ENCODE peak calls at places on chromosomes 11 and 22, in four cellular contexts. J is fibroblast of lung, V is iPS DF 19.7, A is substantia nigra. Y is an unnamed sample.

GRCh38 chr11:83284501-83285051 is 1.6 kb downstream of the CCDC90B start:
- DNase-seq in J (no peak), V (no peak), A (no peak), Y (no peak)

GRCh38 chr11:122977455-122978302 is 4.0 kb downstream of the BSX start:
- DNase-seq in J (no peak), A (no peak), V (no peak), Y (no peak)

GRCh38 chr22:44379817-44380560 is 67.2 kb upstream of the SHISAL1 start:
- DNase-seq in A (no peak), J (no peak), V (no peak), Y (no peak)

GRCh38 chr22:32106930-32107329 is 52.2 kb downstream of the C22orf42 start:
- DNase-seq in V (no peak), J (peak), A (no peak), Y (no peak)

GRCh38 chr11:47183969-47184368 is 2.3 kb downstream of the PACSIN3 start:
- DNase-seq in A (no peak), J (no peak), V (no peak), Y (no peak)

GRCh38 chr11:120186799-120187591 is 23.8 kb upstream of the OAF start:
- DNase-seq in J (no peak), A (no peak), V (no peak), Y (no peak)

GRCh38 chr22:22818861-22819855 is 68.5 kb upstream of the IGLL5 start:
- DNase-seq in V (no peak), A (no peak), J (no peak), Y (no peak)

GRCh38 chr11:60955566-60955965 is 3.6 kb upstream of the SLC15A3 start:
- DNase-seq in J (no peak), A (no peak), V (no peak), Y (no peak)

GRCh38 chr11:57460756-57461749 is 725 bp downstream of the RTN4RL2 start:
- DNase-seq in J (no peak), A (no peak), V (no peak), Y (no peak)

GRCh38 chr11:76794371-76795284 is 11.5 kb downstream of the TSKU start:
- DNase-seq in J (no peak), V (no peak), A (no peak), Y (no peak)

GRCh38 chr22:20449819-20450550 is 12.4 kb upstream of the SCARF2 start:
- DNase-seq in J (no peak), A (no peak), V (no peak), Y (no peak)

GRCh38 chr11:20547411-20547810 is 52.0 kb upstream of the SLC6A5 start:
- DNase-seq in V (no peak), A (no peak), J (no peak), Y (no peak)

GRCh38 chr11:126790550-126790981 is 210.0 kb downstream of the KIRREL3 start:
- DNase-seq in A (peak), V (no peak), J (peak), Y (peak)

GRCh38 chr22:29014301-29014700 is 47.3 kb downstream of the C22orf31 start:
- DNase-seq in J (no peak), V (no peak), A (no peak), Y (no peak)

GRCh38 chr22:44025171-44026065 is 1.3 kb downstream of the PARVB start:
- DNase-seq in A (no peak), J (no peak), V (no peak), Y (peak)

GRCh38 chr11:2265396-2265795 is 5.0 kb downstream of the ASCL2 start:
- DNase-seq in V (no peak), J (no peak), A (no peak), Y (no peak)

GRCh38 chr11:123180166-123180565 is 14.9 kb downstream of the CLMP start:
- DNase-seq in J (peak), V (no peak), A (no peak), Y (no peak)

GRCh38 chr11:76807206-76807875 is 24.2 kb downstream of the TSKU start:
- DNase-seq in V (no peak), J (peak), A (peak), Y (peak)

GRCh38 chr11:23236846-23237550 is 376.7 kb upstream of the CCDC179 start:
- DNase-seq in J (peak), V (no peak), A (no peak), Y (no peak)

GRCh38 chr22:27668828-27669797 is 132.4 kb downstream of the MN1 start:
- DNase-seq in A (no peak), V (no peak), J (peak), Y (no peak)

GRCh38 chr11:116601734-116602636 is 170.8 kb downstream of the BUD13 start:
- DNase-seq in J (no peak), V (no peak), A (no peak), Y (no peak)

GRCh38 chr22:19853879-19854777 is 546 bp downstream of the GNB1L start:
- DNase-seq in V (no peak), J (peak), A (no peak), Y (peak)

GRCh38 chr11:115504279-115505158 is at the start of gene CADM1:
- DNase-seq in J (peak), A (peak), V (peak), Y (peak)

GRCh38 chr11:112355726-112356125 is 95.1 kb upstream of the PLET1 start:
- DNase-seq in V (no peak), A (no peak), J (peak), Y (peak)

GRCh38 chr11:65427691-65428577 is 5.3 kb downstream of the NEAT1 start:
- DNase-seq in A (no peak), J (peak), V (no peak), Y (peak)

GRCh38 chr22:30556388-30556787 is 9.8 kb upstream of the SEC14L6 start:
- DNase-seq in A (no peak), V (no peak), J (no peak), Y (no peak)

GRCh38 chr11:74023291-74023690 is 14.4 kb upstream of the UCP3 start:
- DNase-seq in V (no peak), J (no peak), A (no peak), Y (no peak)

Y was measured in dorsolateral prefrontal cortex.